ENCODE peak calls at places on chromosomes 1 and 21, in five cellular contexts. X is CD8-positive, alpha-beta T cell; V is tibial nerve; K is prostate gland; W is adrenal gland. I is an unnamed sample.

GRCh38 chr21:35578831-35579470 is 481.4 kb downstream of the SETD4 start:
- DNase-seq in X (no peak), V (no peak), K (no peak), W (no peak), I (no peak)

GRCh38 chr1:167756760-167757405 is 35.1 kb downstream of the MPZL1 start:
- DNase-seq in X (no peak), V (no peak), K (no peak), W (no peak), I (no peak)

GRCh38 chr1:17409391-17409811 is 30.1 kb downstream of the RCC2 start:
- DNase-seq in X (no peak), V (no peak), K (no peak), W (no peak), I (no peak)

GRCh38 chr21:37758997-37759396 is 157.3 kb downstream of the KCNJ6 start:
- DNase-seq in X (no peak), V (no peak), K (peak; percentile 28), W (peak; percentile 47), I (no peak)

GRCh38 chr1:210001751-210002150 is 63.7 kb downstream of the SYT14 start:
- DNase-seq in X (no peak), V (no peak), K (no peak), W (no peak), I (no peak)

GRCh38 chr1:41357451-41358151 is 3.6 kb upstream of the FOXO6 start:
- DNase-seq in X (no peak), V (no peak), K (no peak), W (peak; percentile 12), I (no peak)

GRCh38 chr1:43835141-43836021 is 98.2 kb upstream of the ARTN start:
- DNase-seq in X (no peak), V (no peak), K (no peak), W (peak; percentile 48), I (no peak)

GRCh38 chr21:38355992-38356781 is 99.4 kb downstream of the KCNJ15 start:
- DNase-seq in X (peak; percentile 37), V (peak; percentile 72), K (peak; percentile 68), W (peak; percentile 87), I (peak; percentile 88)

GRCh38 chr1:157234705-157235273 is 96.6 kb upstream of the ETV3 start:
- DNase-seq in X (no peak), V (no peak), K (no peak), W (no peak), I (no peak)

GRCh38 chr1:225817611-225818061 is 7.7 kb downstream of the EPHX1 start:
- DNase-seq in X (no peak), V (peak; percentile 72), K (peak; percentile 86), W (peak; percentile 95), I (peak; percentile 81)

GRCh38 chr1:109495738-109496137 is 1.8 kb downstream of the CYB561D1 start:
- DNase-seq in X (no peak), V (no peak), K (no peak), W (no peak), I (no peak)

GRCh38 chr1:224541901-224542610 is 74.1 kb upstream of the CNIH3 start:
- DNase-seq in X (no peak), V (no peak), K (no peak), W (no peak), I (no peak)

GRCh38 chr1:212699839-212700596 is at the start of gene BATF3:
- DNase-seq in X (peak; percentile 16), V (peak; percentile 14), K (no peak), W (peak; percentile 41), I (peak; percentile 71)

GRCh38 chr1:170145691-170146676 is at the start of gene NTMT2:
- DNase-seq in X (no peak), V (no peak), K (no peak), W (no peak), I (no peak)

DNA sequence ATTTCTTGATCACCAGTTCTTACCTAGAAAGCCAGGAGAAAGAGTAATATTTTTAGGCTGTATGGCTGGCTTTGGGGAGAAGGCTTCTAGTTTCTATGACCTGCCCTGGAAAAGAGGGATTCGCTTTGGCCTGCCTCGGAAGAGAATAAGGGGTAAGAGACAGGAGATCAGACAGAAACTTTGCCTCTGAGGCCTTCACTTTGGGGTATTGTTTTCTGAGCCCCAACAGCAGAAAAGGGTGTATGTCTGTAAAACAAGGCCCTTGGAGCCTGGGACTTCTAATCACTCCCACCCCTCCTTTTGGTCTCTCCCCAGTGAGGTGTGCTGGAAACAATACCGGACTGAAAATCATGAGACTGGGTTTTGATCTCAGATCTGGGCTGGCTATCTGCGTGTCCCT is 5.1 kb downstream of the SLC45A3 start:
- DNase-seq in X (no peak), V (no peak), K (no peak), W (no peak), I (no peak)
- H3K4me1 ChIP-seq in X (peaks cover 10% of the 10 kb centered on the region), V (no peaks in the 10 kb centered on the region), K (no peaks in the 10 kb centered on the region), W (peaks cover 17% of the 10 kb centered on the region), I (peaks cover 44% of the 10 kb centered on the region)

GRCh38 chr1:22914156-22914555 is 58.5 kb downstream of the LACTBL1 start:
- DNase-seq in X (no peak), V (no peak), K (no peak), W (no peak), I (no peak)
- TF ChIP-seq CTCF in X (no peak), V (no peak), K (no peak), W (no peak), I (no peak)

GRCh38 chr1:230377324-230377723 is 48.8 kb downstream of the PGBD5 start:
- DNase-seq in X (no peak), V (no peak), K (no peak), W (no peak), I (no peak)
- H3K4me3 ChIP-seq in X (no peak overlapping the region), V (no peak overlapping the region), K (no peak overlapping the region), W (no peak overlapping the region), I (no peak overlapping the region)

GRCh38 chr1:230070321-230071208 is 3.5 kb downstream of the GALNT2 start:
- DNase-seq in X (no peak), V (no peak), K (no peak), W (no peak), I (no peak)
- H3K4me1 ChIP-seq in X (peaks cover 14% of the 10 kb centered on the region), V (peaks cover 37% of the 10 kb centered on the region), K (no peaks in the 10 kb centered on the region), W (peaks cover 37% of the 10 kb centered on the region), I (peaks cover 14% of the 10 kb centered on the region)

GRCh38 chr1:16051039-16051438 is 7.5 kb downstream of the CLCNKB start:
- DNase-seq in X (no peak), V (no peak), K (no peak), W (no peak), I (no peak)

GRCh38 chr1:16046865-16047264 is 3.3 kb downstream of the CLCNKB start:
- DNase-seq in X (no peak), V (no peak), K (no peak), W (no peak), I (no peak)

GRCh38 chr1:16050328-16050727 is 6.7 kb downstream of the CLCNKB start:
- DNase-seq in X (no peak), V (no peak), K (no peak), W (no peak), I (no peak)

GRCh38 chr1:16047791-16048475 is 4.4 kb downstream of the CLCNKB start:
- DNase-seq in X (no peak), V (no peak), K (no peak), W (no peak), I (no peak)

DNA sequence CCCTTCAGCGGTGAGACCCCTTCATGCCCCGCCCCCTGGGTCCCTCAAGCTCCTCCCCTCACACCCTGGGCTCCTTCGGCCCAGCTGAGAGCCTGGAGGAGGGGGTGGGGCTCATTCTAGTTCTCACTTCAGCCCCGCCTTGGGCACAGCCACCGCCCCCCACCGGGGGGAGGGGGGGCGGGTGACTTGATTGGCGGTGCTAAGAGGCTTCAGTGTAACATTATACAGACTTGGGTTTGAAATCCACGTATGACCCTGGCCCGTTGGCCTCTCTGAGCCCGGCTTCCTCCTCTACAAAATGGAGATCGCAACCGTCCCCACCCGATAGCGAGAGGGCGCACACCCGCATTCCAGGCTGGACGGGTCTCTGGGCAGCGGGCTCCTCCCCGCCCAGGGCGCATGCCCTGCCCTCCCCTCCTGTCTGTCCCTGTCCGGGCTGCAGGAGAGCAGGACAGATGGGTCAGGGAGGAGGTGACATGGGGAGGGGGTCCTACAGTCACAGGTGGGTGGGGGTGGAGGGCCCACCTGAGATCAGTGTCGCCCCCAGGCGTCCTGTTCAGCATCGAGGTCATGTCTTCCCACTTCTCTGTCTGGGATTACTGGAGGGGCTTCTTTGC is 5.1 kb downstream of the CLCNKB start:
- DNase-seq in X (no peak), V (peak; percentile 30), K (peak; percentile 41), W (no peak), I (peak; percentile 62)
- TF ChIP-seq CTCF in X (no peak), V (no peak), K (no peak), W (no peak), I (no peak)

GRCh38 chr1:32647308-32648134 is 2.8 kb downstream of the ZBTB8OS start:
- DNase-seq in X (no peak), V (no peak), K (no peak), W (no peak), I (no peak)
- H3K4me3 ChIP-seq in X (no peak overlapping the region), V (no peak overlapping the region), K (no peak overlapping the region), W (no peak overlapping the region), I (no peak overlapping the region)

GRCh38 chr1:30822006-30822405 is 64.4 kb upstream of the LAPTM5 start:
- DNase-seq in X (no peak), V (no peak), K (no peak), W (no peak), I (no peak)
- H3K4me1 ChIP-seq in X (peaks cover 13% of the 10 kb centered on the region), V (peaks cover 30% of the 10 kb centered on the region), K (no peaks in the 10 kb centered on the region), W (peaks cover 27% of the 10 kb centered on the region), I (peaks cover 16% of the 10 kb centered on the region)

I was measured in mucosa of descending colon.